ENCODE peak calls at places on chromosomes 3 and 15, in eight cellular contexts. One of them, this sample, is unnamed.

GRCh38 chr3:18066899-18067582 is 324.6 kb upstream of the TBC1D5 start:
- DNase-seq in GM23338: no peak
- DNase-seq in nucleus accumbens: no peak
- DNase-seq in activated T-helper 9 cell treated with anti-CD3 and anti-CD28 coated beads, Interleukin-2, amount 50 U/mL, for 16 hours: no peak
- DNase-seq in effector CD4-positive, alpha-beta T cell: no peak
- DNase-seq in uterus: no peak
- DNase-seq in PC-9: no peak
- DNase-seq in neural progenitor cell: no peak
- DNase-seq in this sample: no peak

GRCh38 chr3:32403663-32404062 is 12.0 kb downstream of the CMTM7 start:
- DNase-seq in GM23338: no peak
- DNase-seq in nucleus accumbens: no peak
- DNase-seq in activated T-helper 9 cell treated with anti-CD3 and anti-CD28 coated beads, Interleukin-2, amount 50 U/mL, for 16 hours: no peak
- DNase-seq in effector CD4-positive, alpha-beta T cell: no peak
- DNase-seq in uterus: no peak
- DNase-seq in PC-9: no peak
- DNase-seq in neural progenitor cell: no peak
- DNase-seq in this sample: peak

GRCh38 chr3:157618075-157618760 is 115.0 kb upstream of the VEPH1 start:
- DNase-seq in GM23338: peak
- DNase-seq in nucleus accumbens: no peak
- DNase-seq in activated T-helper 9 cell treated with anti-CD3 and anti-CD28 coated beads, Interleukin-2, amount 50 U/mL, for 16 hours: no peak
- DNase-seq in effector CD4-positive, alpha-beta T cell: no peak
- DNase-seq in uterus: no peak
- DNase-seq in PC-9: peak
- DNase-seq in neural progenitor cell: peak
- DNase-seq in this sample: peak

GRCh38 chr3:34725774-34726173 is 913.6 kb upstream of the ARPP21 start:
- DNase-seq in GM23338: no peak
- DNase-seq in nucleus accumbens: no peak
- DNase-seq in activated T-helper 9 cell treated with anti-CD3 and anti-CD28 coated beads, Interleukin-2, amount 50 U/mL, for 16 hours: no peak
- DNase-seq in effector CD4-positive, alpha-beta T cell: no peak
- DNase-seq in uterus: no peak
- DNase-seq in PC-9: no peak
- DNase-seq in neural progenitor cell: peak
- DNase-seq in this sample: no peak

GRCh38 chr3:99286266-99286845 is 352.0 kb upstream of the COL8A1 start:
- DNase-seq in GM23338: no peak
- DNase-seq in nucleus accumbens: no peak
- DNase-seq in activated T-helper 9 cell treated with anti-CD3 and anti-CD28 coated beads, Interleukin-2, amount 50 U/mL, for 16 hours: no peak
- DNase-seq in effector CD4-positive, alpha-beta T cell: no peak
- DNase-seq in uterus: no peak
- DNase-seq in PC-9: no peak
- DNase-seq in neural progenitor cell: no peak
- DNase-seq in this sample: no peak

GRCh38 chr3:129310111-129310601 is 31.5 kb downstream of the HMCES start:
- DNase-seq in GM23338: no peak
- DNase-seq in nucleus accumbens: no peak
- DNase-seq in activated T-helper 9 cell treated with anti-CD3 and anti-CD28 coated beads, Interleukin-2, amount 50 U/mL, for 16 hours: no peak
- DNase-seq in effector CD4-positive, alpha-beta T cell: no peak
- DNase-seq in uterus: no peak
- DNase-seq in PC-9: peak
- DNase-seq in neural progenitor cell: no peak
- DNase-seq in this sample: peak

GRCh38 chr3:63199606-63200005 is 78.5 kb upstream of the SYNPR start:
- DNase-seq in GM23338: no peak
- DNase-seq in nucleus accumbens: no peak
- DNase-seq in activated T-helper 9 cell treated with anti-CD3 and anti-CD28 coated beads, Interleukin-2, amount 50 U/mL, for 16 hours: no peak
- DNase-seq in effector CD4-positive, alpha-beta T cell: no peak
- DNase-seq in uterus: no peak
- DNase-seq in PC-9: no peak
- DNase-seq in neural progenitor cell: no peak
- DNase-seq in this sample: no peak

GRCh38 chr3:17935217-17935616 is 192.8 kb upstream of the TBC1D5 start:
- DNase-seq in GM23338: no peak
- DNase-seq in nucleus accumbens: no peak
- DNase-seq in activated T-helper 9 cell treated with anti-CD3 and anti-CD28 coated beads, Interleukin-2, amount 50 U/mL, for 16 hours: no peak
- DNase-seq in effector CD4-positive, alpha-beta T cell: no peak
- DNase-seq in uterus: no peak
- DNase-seq in PC-9: no peak
- DNase-seq in neural progenitor cell: no peak
- DNase-seq in this sample: peak

GRCh38 chr15:28894631-28895030 is 8.9 kb downstream of the APBA2 start:
- DNase-seq in GM23338: no peak
- DNase-seq in nucleus accumbens: no peak
- DNase-seq in activated T-helper 9 cell treated with anti-CD3 and anti-CD28 coated beads, Interleukin-2, amount 50 U/mL, for 16 hours: no peak
- DNase-seq in effector CD4-positive, alpha-beta T cell: no peak
- DNase-seq in uterus: no peak
- DNase-seq in PC-9: no peak
- DNase-seq in neural progenitor cell: no peak
- DNase-seq in this sample: no peak

GRCh38 chr3:157109267-157110141 is 50.4 kb downstream of the CCNL1 start:
- DNase-seq in GM23338: no peak
- DNase-seq in nucleus accumbens: no peak
- DNase-seq in activated T-helper 9 cell treated with anti-CD3 and anti-CD28 coated beads, Interleukin-2, amount 50 U/mL, for 16 hours: no peak
- DNase-seq in effector CD4-positive, alpha-beta T cell: no peak
- DNase-seq in uterus: no peak
- DNase-seq in PC-9: no peak
- DNase-seq in neural progenitor cell: no peak
- DNase-seq in this sample: peak

GRCh38 chr3:177487635-177488186 is 290.4 kb upstream of the TBL1XR1 start:
- DNase-seq in GM23338: no peak
- DNase-seq in nucleus accumbens: no peak
- DNase-seq in activated T-helper 9 cell treated with anti-CD3 and anti-CD28 coated beads, Interleukin-2, amount 50 U/mL, for 16 hours: no peak
- DNase-seq in effector CD4-positive, alpha-beta T cell: no peak
- DNase-seq in uterus: no peak
- DNase-seq in PC-9: no peak
- DNase-seq in neural progenitor cell: no peak
- DNase-seq in this sample: no peak

GRCh38 chr15:39596358-39597051 is 15.6 kb downstream of the THBS1 start:
- DNase-seq in GM23338: no peak
- DNase-seq in nucleus accumbens: no peak
- DNase-seq in activated T-helper 9 cell treated with anti-CD3 and anti-CD28 coated beads, Interleukin-2, amount 50 U/mL, for 16 hours: no peak
- DNase-seq in effector CD4-positive, alpha-beta T cell: no peak
- DNase-seq in uterus: no peak
- DNase-seq in PC-9: no peak
- DNase-seq in neural progenitor cell: no peak
- DNase-seq in this sample: no peak

GRCh38 chr15:35289029-35289617 is 204.0 kb upstream of the NANOGP8 start:
- DNase-seq in GM23338: peak
- DNase-seq in nucleus accumbens: no peak
- DNase-seq in activated T-helper 9 cell treated with anti-CD3 and anti-CD28 coated beads, Interleukin-2, amount 50 U/mL, for 16 hours: no peak
- DNase-seq in effector CD4-positive, alpha-beta T cell: no peak
- DNase-seq in uterus: no peak
- DNase-seq in PC-9: peak
- DNase-seq in neural progenitor cell: peak
- DNase-seq in this sample: peak

GRCh38 chr3:16067837-16068471 is 106.5 kb upstream of the GALNT15 start:
- DNase-seq in GM23338: no peak
- DNase-seq in nucleus accumbens: no peak
- DNase-seq in activated T-helper 9 cell treated with anti-CD3 and anti-CD28 coated beads, Interleukin-2, amount 50 U/mL, for 16 hours: no peak
- DNase-seq in effector CD4-positive, alpha-beta T cell: no peak
- DNase-seq in uterus: no peak
- DNase-seq in PC-9: peak
- DNase-seq in neural progenitor cell: no peak
- DNase-seq in this sample: no peak

GRCh38 chr3:188861847-188862740 is 309.7 kb upstream of the TPRG1 start:
- DNase-seq in GM23338: no peak
- DNase-seq in nucleus accumbens: no peak
- DNase-seq in activated T-helper 9 cell treated with anti-CD3 and anti-CD28 coated beads, Interleukin-2, amount 50 U/mL, for 16 hours: no peak
- DNase-seq in effector CD4-positive, alpha-beta T cell: no peak
- DNase-seq in uterus: no peak
- DNase-seq in PC-9: no peak
- DNase-seq in neural progenitor cell: no peak
- DNase-seq in this sample: no peak

GRCh38 chr3:160928183-160928718 is 172.2 kb downstream of the PPM1L start:
- DNase-seq in GM23338: peak
- DNase-seq in nucleus accumbens: no peak
- DNase-seq in activated T-helper 9 cell treated with anti-CD3 and anti-CD28 coated beads, Interleukin-2, amount 50 U/mL, for 16 hours: no peak
- DNase-seq in effector CD4-positive, alpha-beta T cell: no peak
- DNase-seq in uterus: no peak
- DNase-seq in PC-9: no peak
- DNase-seq in neural progenitor cell: no peak
- DNase-seq in this sample: peak

GRCh38 chr15:70186152-70186551 is 88.4 kb upstream of the TLE3 start:
- DNase-seq in GM23338: no peak
- DNase-seq in nucleus accumbens: no peak
- DNase-seq in activated T-helper 9 cell treated with anti-CD3 and anti-CD28 coated beads, Interleukin-2, amount 50 U/mL, for 16 hours: no peak
- DNase-seq in effector CD4-positive, alpha-beta T cell: no peak
- DNase-seq in uterus: no peak
- DNase-seq in PC-9: no peak
- DNase-seq in neural progenitor cell: no peak
- DNase-seq in this sample: no peak

GRCh38 chr3:120821426-120821825 is 78.9 kb downstream of the GTF2E1 start:
- DNase-seq in GM23338: no peak
- DNase-seq in nucleus accumbens: no peak
- DNase-seq in activated T-helper 9 cell treated with anti-CD3 and anti-CD28 coated beads, Interleukin-2, amount 50 U/mL, for 16 hours: no peak
- DNase-seq in effector CD4-positive, alpha-beta T cell: no peak
- DNase-seq in uterus: no peak
- DNase-seq in PC-9: no peak
- DNase-seq in neural progenitor cell: no peak
- DNase-seq in this sample: no peak

GRCh38 chr3:59820352-59820934 is 770.6 kb upstream of the CFAP20DC start:
- DNase-seq in GM23338: no peak
- DNase-seq in nucleus accumbens: no peak
- DNase-seq in activated T-helper 9 cell treated with anti-CD3 and anti-CD28 coated beads, Interleukin-2, amount 50 U/mL, for 16 hours: no peak
- DNase-seq in effector CD4-positive, alpha-beta T cell: no peak
- DNase-seq in uterus: no peak
- DNase-seq in PC-9: peak
- DNase-seq in neural progenitor cell: no peak
- DNase-seq in this sample: peak

GRCh38 chr3:10352146-10352911 is 31.4 kb upstream of the SEC13 start:
- DNase-seq in GM23338: no peak
- DNase-seq in nucleus accumbens: no peak
- DNase-seq in activated T-helper 9 cell treated with anti-CD3 and anti-CD28 coated beads, Interleukin-2, amount 50 U/mL, for 16 hours: no peak
- DNase-seq in effector CD4-positive, alpha-beta T cell: no peak
- DNase-seq in uterus: no peak
- DNase-seq in PC-9: no peak
- DNase-seq in neural progenitor cell: no peak
- DNase-seq in this sample: no peak

GRCh38 chr3:179768080-179768479 is 115.2 kb downstream of the USP13 start:
- DNase-seq in GM23338: peak
- DNase-seq in nucleus accumbens: no peak
- DNase-seq in activated T-helper 9 cell treated with anti-CD3 and anti-CD28 coated beads, Interleukin-2, amount 50 U/mL, for 16 hours: no peak
- DNase-seq in effector CD4-positive, alpha-beta T cell: no peak
- DNase-seq in uterus: no peak
- DNase-seq in PC-9: no peak
- DNase-seq in neural progenitor cell: peak
- DNase-seq in this sample: peak

GRCh38 chr3:36397856-36398255 is 17.6 kb downstream of the STAC start:
- DNase-seq in GM23338: no peak
- DNase-seq in nucleus accumbens: no peak
- DNase-seq in activated T-helper 9 cell treated with anti-CD3 and anti-CD28 coated beads, Interleukin-2, amount 50 U/mL, for 16 hours: no peak
- DNase-seq in effector CD4-positive, alpha-beta T cell: no peak
- DNase-seq in uterus: no peak
- DNase-seq in PC-9: no peak
- DNase-seq in neural progenitor cell: no peak
- DNase-seq in this sample: no peak

GRCh38 chr3:181461381-181461780 is 250.3 kb upstream of the SOX2 start:
- DNase-seq in GM23338: no peak
- DNase-seq in nucleus accumbens: no peak
- DNase-seq in activated T-helper 9 cell treated with anti-CD3 and anti-CD28 coated beads, Interleukin-2, amount 50 U/mL, for 16 hours: no peak
- DNase-seq in effector CD4-positive, alpha-beta T cell: no peak
- DNase-seq in uterus: no peak
- DNase-seq in PC-9: no peak
- DNase-seq in neural progenitor cell: no peak
- DNase-seq in this sample: no peak

GRCh38 chr3:150920236-150920635 is 15.0 kb upstream of the MINDY4B start:
- DNase-seq in GM23338: no peak
- DNase-seq in nucleus accumbens: no peak
- DNase-seq in activated T-helper 9 cell treated with anti-CD3 and anti-CD28 coated beads, Interleukin-2, amount 50 U/mL, for 16 hours: no peak
- DNase-seq in effector CD4-positive, alpha-beta T cell: no peak
- DNase-seq in uterus: no peak
- DNase-seq in PC-9: no peak
- DNase-seq in neural progenitor cell: no peak
- DNase-seq in this sample: no peak

GRCh38 chr3:52844290-52844985 is 9.6 kb upstream of the MUSTN1 start:
- DNase-seq in GM23338: no peak
- DNase-seq in nucleus accumbens: no peak
- DNase-seq in activated T-helper 9 cell treated with anti-CD3 and anti-CD28 coated beads, Interleukin-2, amount 50 U/mL, for 16 hours: no peak
- DNase-seq in effector CD4-positive, alpha-beta T cell: no peak
- DNase-seq in uterus: no peak
- DNase-seq in PC-9: no peak
- DNase-seq in neural progenitor cell: no peak
- DNase-seq in this sample: no peak